ENCODE peak calls at places on chromosomes 12 and 14, in nine cellular contexts. S is neural progenitor cell, J is heart left ventricle, R is HepG2, T is upper lobe of right lung, G is IMR-90, L is fibroblast of lung, B is WERI-Rb-1, Q is dorsolateral prefrontal cortex. E is an unnamed sample.

GRCh38 chr12:28535216-28535615 is 345.0 kb downstream of the CCDC91 start:
- DNase-seq in L (peak; percentile 76), B (no peak), G (peak; percentile 77), T (no peak), Q (no peak), R (no peak), J (no peak), S (no peak), E (peak; percentile 9)

GRCh38 chr12:97995578-97995977 is 519.8 kb upstream of the TMPO start:
- DNase-seq in L (no peak), J (no peak), G (no peak), R (no peak), T (no peak), Q (no peak), S (no peak), B (no peak), E (no peak)

GRCh38 chr12:108129017-108129812 is at the start of gene WSCD2:
- DNase-seq in J (peak; percentile 29), L (no peak), Q (no peak), B (peak; percentile 87), S (peak; percentile 96), R (peak; percentile 9), G (no peak), T (peak; percentile 71), E (peak; percentile 9)

GRCh38 chr14:93977790-93978581 is 1.6 kb upstream of the ASB2 start:
- DNase-seq in S (no peak), G (no peak), J (no peak), Q (no peak), B (no peak), R (no peak), L (no peak), T (no peak), E (no peak)

GRCh38 chr12:90978117-90978770 is 23.3 kb upstream of the CCER1 start:
- DNase-seq in R (peak; percentile 16), T (no peak), Q (no peak), S (peak; percentile 55), L (peak; percentile 87), G (peak; percentile 79), J (no peak), B (no peak), E (peak; percentile 49)

GRCh38 chr14:104892517-104893434 is 27.7 kb downstream of the CEP170B start:
- DNase-seq in J (peak; percentile 8), L (no peak), B (peak; percentile 16), R (no peak), S (no peak), G (no peak), Q (peak; percentile 19), T (peak; percentile 65), E (no peak)

GRCh38 chr12:31868980-31869379 is 90.2 kb upstream of the RESF1 start:
- DNase-seq in B (no peak), T (no peak), L (peak; percentile 45), S (no peak), Q (no peak), R (no peak), J (peak; percentile 61), G (peak; percentile 20), E (peak; percentile 44)

GRCh38 chr12:43551971-43552559 is at the start of gene ADAMTS20:
- DNase-seq in B (peak; percentile 84), Q (no peak), S (peak; percentile 96), J (no peak), L (peak; percentile 15), T (no peak), G (peak; percentile 3), R (no peak), E (no peak)

GRCh38 chr14:61753631-61754030 is 8.6 kb upstream of the SNAPC1 start:
- DNase-seq in G (peak; percentile 42), J (no peak), Q (no peak), B (no peak), S (no peak), L (no peak), T (no peak), R (peak; percentile 12), E (no peak)

GRCh38 chr14:90512332-90512951 is 115.6 kb downstream of the CALM1 start:
- DNase-seq in J (no peak), R (no peak), L (no peak), Q (no peak), T (no peak), B (no peak), G (no peak), S (no peak), E (no peak)

GRCh38 chr12:71041481-71041880 is 116.3 kb downstream of the TSPAN8 start:
- DNase-seq in R (no peak), L (no peak), T (no peak), Q (no peak), G (no peak), B (no peak), J (no peak), S (no peak), E (peak; percentile 30)

GRCh38 chr12:32039917-32040575 is 66.6 kb upstream of the BICD1 start:
- DNase-seq in T (no peak), L (no peak), B (no peak), Q (no peak), J (no peak), R (no peak), S (no peak), G (no peak), E (no peak)

GRCh38 chr12:46369095-46369473 is 3.5 kb downstream of the SLC38A2 start:
- DNase-seq in R (no peak), L (no peak), B (no peak), J (no peak), S (peak; percentile 20), Q (no peak), G (no peak), T (no peak), E (no peak)

GRCh38 chr14:94654071-94654974 is 42.1 kb downstream of the SERPINA3 start:
- DNase-seq in R (peak; percentile 74), J (no peak), S (no peak), G (peak; percentile 5), L (peak; percentile 43), T (no peak), B (no peak), Q (no peak), E (no peak)

GRCh38 chr14:36284971-36285595 is 35.4 kb downstream of the MBIP start:
- DNase-seq in B (no peak), Q (no peak), R (no peak), S (no peak), L (no peak), G (no peak), J (no peak), T (no peak), E (peak; percentile 7)

GRCh38 chr12:65533177-65533883 is 254.8 kb downstream of the MSRB3 start:
- DNase-seq in R (no peak), L (peak; percentile 78), S (no peak), T (no peak), B (no peak), Q (no peak), G (peak; percentile 52), J (no peak), E (no peak)

GRCh38 chr12:65532744-65533143 is 254.3 kb downstream of the MSRB3 start:
- DNase-seq in B (no peak), G (peak; percentile 85), T (no peak), J (no peak), S (no peak), Q (no peak), R (peak; percentile 13), L (peak; percentile 62), E (no peak)

GRCh38 chr12:65532162-65532561 is 253.7 kb downstream of the MSRB3 start:
- DNase-seq in Q (no peak), G (peak; percentile 83), B (no peak), L (peak; percentile 88), T (no peak), J (no peak), S (no peak), R (no peak), E (no peak)

GRCh38 chr12:65535951-65536350 is 257.5 kb downstream of the MSRB3 start:
- DNase-seq in T (no peak), B (no peak), L (no peak), J (no peak), R (no peak), G (peak; percentile 42), Q (no peak), S (no peak), E (no peak)

DNA sequence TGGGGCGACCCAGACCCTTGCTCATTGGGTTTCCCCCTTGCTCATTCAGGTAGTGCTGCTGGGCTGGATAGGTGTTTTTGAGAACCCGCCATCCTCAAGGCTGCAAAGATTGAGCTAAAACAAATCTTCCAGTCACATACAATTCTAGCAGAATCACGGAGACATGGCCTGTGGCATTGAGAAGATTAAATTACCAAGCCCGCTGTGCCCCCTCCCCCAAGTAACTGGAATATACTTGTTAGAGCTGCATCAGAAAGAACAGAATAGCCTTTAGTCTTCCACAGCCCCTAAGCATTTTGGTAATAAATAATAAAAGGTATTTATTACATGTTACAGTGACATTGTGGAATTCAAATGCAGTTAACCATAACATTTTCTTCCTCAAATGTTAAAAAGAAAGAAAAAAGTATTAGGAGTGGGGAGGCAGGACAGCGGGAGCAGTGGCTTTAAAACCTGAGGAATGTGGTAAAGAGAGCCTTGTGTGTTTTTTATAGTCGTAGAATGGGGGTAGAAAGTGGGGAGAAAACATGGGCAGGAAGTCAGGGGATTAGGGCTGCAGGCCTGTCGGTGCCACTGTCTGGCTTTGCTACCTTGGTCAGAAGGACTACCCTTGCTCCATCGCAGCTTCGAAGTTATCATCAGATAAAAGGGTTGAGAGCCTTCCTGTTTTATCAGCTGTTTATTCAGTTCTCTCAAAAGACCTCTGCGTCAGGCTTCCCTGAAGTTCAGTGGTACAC is 255.8 kb downstream of the MSRB3 start:
- DNase-seq in Q (no peak), B (no peak), T (no peak), L (no peak), S (no peak), G (no peak), J (no peak), R (no peak), E (no peak)
- H3K27me3 ChIP-seq in Q (no peaks in the 10 kb centered on the region), B (no peaks in the 10 kb centered on the region), T (no peaks in the 10 kb centered on the region), L (no peaks in the 10 kb centered on the region), S (no peaks in the 10 kb centered on the region), G (no peaks in the 10 kb centered on the region), J (no peaks in the 10 kb centered on the region), R (no peaks in the 10 kb centered on the region), E (no peaks in the 10 kb centered on the region)

DNA sequence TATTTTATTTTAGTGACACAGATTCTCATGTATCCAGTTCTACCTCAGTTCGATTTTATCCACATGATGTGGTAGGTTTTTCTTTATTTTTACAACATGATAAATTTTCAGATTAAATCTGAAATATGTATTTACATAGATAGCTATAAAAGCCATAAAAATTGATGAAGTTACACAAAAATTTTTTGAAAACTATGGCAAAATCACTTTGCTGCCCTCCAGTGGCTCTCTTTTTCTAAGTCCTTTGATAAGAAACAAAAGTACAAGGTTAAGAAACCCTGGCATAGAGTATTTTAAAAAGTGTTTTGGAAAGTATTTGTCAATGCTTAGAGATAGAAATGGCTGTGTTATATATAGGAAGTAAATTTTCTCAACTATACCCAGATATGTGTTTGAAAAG is 104.2 kb downstream of the PCNX1 start:
- DNase-seq in R (no peak), Q (no peak), G (no peak), T (no peak), B (no peak), L (no peak), S (no peak), J (no peak), E (no peak)
- TF ChIP-seq CTCF in R (no peak), Q (peak; percentile 13), G (peak; percentile 29), T (peak; percentile 16), B (no peak), L (peak; percentile 25), S (peak; percentile 27), J (no peak), E (no peak)

GRCh38 chr14:100567877-100568163 is 19.4 kb downstream of the BEGAIN start:
- DNase-seq in Q (no peak), G (no peak), T (no peak), B (no peak), J (no peak), L (no peak), R (no peak), S (peak; percentile 24), E (no peak)
- H3K4me3 ChIP-seq in Q (peak overlapping the region; percentile 65), G (no peak overlapping the region), T (peak overlapping the region; percentile 48), B (peak overlapping the region; percentile 40), J (peak overlapping the region; percentile 40), L (no peak overlapping the region), R (no peak overlapping the region), S (peak overlapping the region; percentile 67), E (no peak overlapping the region)

GRCh38 chr12:114479831-114480230 is 73.9 kb upstream of the TBX5 start:
- DNase-seq in J (no peak), B (no peak), G (no peak), L (no peak), R (no peak), Q (no peak), T (no peak), S (peak; percentile 53), E (peak; percentile 2)
- H3K27me3 ChIP-seq in J (peaks cover 21% of the 10 kb centered on the region), B (peaks cover 85% of the 10 kb centered on the region), G (peaks cover 28% of the 10 kb centered on the region), L (peaks cover 10% of the 10 kb centered on the region), R (peaks cover 54% of the 10 kb centered on the region), Q (peaks cover 17% of the 10 kb centered on the region), T (peaks cover 34% of the 10 kb centered on the region), S (peaks cover 91% of the 10 kb centered on the region), E (peaks cover 11% of the 10 kb centered on the region)